ENCODE peak calls at places on chromosomes 6 and 20, in ten cellular contexts. A is ELR; Z is NCI-H1105 treated with DMSO at 0.1 percent for 48 hours; C is HEK293T; Q is nephron progenitor cell; T is Calu3; F is effector memory CD4-positive, alpha-beta T cell; I is ACHN; D is body of pancreas; N is lung microvascular endothelial cell. L is an unnamed sample.

GRCh38 chr6:156777577-156777865 is 343 bp downstream of the ARID1B start:
- DNase-seq in A (no peak), Z (no peak), C (no peak), Q (no peak), T (no peak), F (no peak), I (no peak), D (no peak), N (no peak), L (no peak)

GRCh38 chr20:50516180-50516934 is 6.2 kb downstream of the PTPN1 start:
- DNase-seq in A (no peak), Z (no peak), C (no peak), Q (no peak), T (no peak), F (no peak), I (no peak), D (no peak), N (no peak), L (no peak)

GRCh38 chr6:24990944-24991747 is 55.4 kb upstream of the RIPOR2 start:
- DNase-seq in A (no peak), Z (no peak), C (no peak), Q (no peak), T (no peak), F (no peak), I (no peak), D (no peak), N (no peak), L (no peak)

GRCh38 chr20:52457826-52458225 is 266.2 kb upstream of the ZFP64 start:
- DNase-seq in A (no peak), Z (no peak), C (no peak), Q (no peak), T (no peak), F (no peak), I (no peak), D (no peak), N (no peak), L (peak; percentile 36)

GRCh38 chr6:34053721-34054120 is 92.2 kb downstream of the GRM4 start:
- DNase-seq in A (no peak), Z (no peak), C (no peak), Q (no peak), T (no peak), F (no peak), I (no peak), D (no peak), N (no peak), L (peak; percentile 17)

GRCh38 chr20:22490287-22491187 is 93.8 kb downstream of the FOXA2 start:
- DNase-seq in A (no peak), Z (peak; percentile 82), C (no peak), Q (peak; percentile 34), T (peak; percentile 55), F (no peak), I (peak; percentile 42), D (peak; percentile 98), N (no peak), L (peak; percentile 96)

GRCh38 chr6:3137057-3137777 is 18.7 kb downstream of the BPHL start:
- DNase-seq in A (peak; percentile 45), Z (no peak), C (no peak), Q (no peak), T (no peak), F (no peak), I (no peak), D (peak; percentile 57), N (no peak), L (no peak)

GRCh38 chr6:152386131-152386530 is 251.0 kb downstream of the SYNE1 start:
- DNase-seq in A (no peak), Z (no peak), C (no peak), Q (no peak), T (no peak), F (no peak), I (peak; percentile 52), D (no peak), N (no peak), L (no peak)

GRCh38 chr20:14566505-14566904 is 229.1 kb upstream of the FLRT3 start:
- DNase-seq in A (no peak), Z (no peak), C (no peak), Q (no peak), T (no peak), F (no peak), I (no peak), D (no peak), N (no peak), L (no peak)

GRCh38 chr20:11155156-11155805 is 481.5 kb upstream of the JAG1 start:
- DNase-seq in A (no peak), Z (peak; percentile 22), C (no peak), Q (no peak), T (no peak), F (no peak), I (no peak), D (no peak), N (peak; percentile 47), L (no peak)

GRCh38 chr20:21618697-21619421 is 86.6 kb upstream of the PAX1 start:
- DNase-seq in A (no peak), Z (no peak), C (no peak), Q (no peak), T (no peak), F (no peak), I (no peak), D (no peak), N (no peak), L (no peak)

GRCh38 chr20:15739056-15739455 is 834.2 kb downstream of the KIF16B start:
- DNase-seq in A (no peak), Z (no peak), C (no peak), Q (no peak), T (no peak), F (no peak), I (no peak), D (no peak), N (no peak), L (no peak)

GRCh38 chr6:34383171-34383631 is 9.3 kb downstream of the NUDT3 start:
- DNase-seq in A (no peak), Z (no peak), C (no peak), Q (peak; percentile 21), T (no peak), F (no peak), I (no peak), D (no peak), N (no peak), L (no peak)

GRCh38 chr6:73177221-73177944 is 47.9 kb downstream of the KHDC1L start:
- DNase-seq in A (no peak), Z (no peak), C (no peak), Q (no peak), T (no peak), F (no peak), I (no peak), D (no peak), N (no peak), L (no peak)

GRCh38 chr6:132530293-132530974 is 7.6 kb upstream of the TAAR9 start:
- DNase-seq in A (peak; percentile 81), Z (peak; percentile 77), C (peak; percentile 60), Q (peak; percentile 75), T (peak; percentile 76), F (peak; percentile 58), I (peak; percentile 53), D (peak; percentile 61), N (peak; percentile 81), L (peak; percentile 54)